ENCODE peak calls at places on chromosomes 12 and 14, in eight cellular contexts. One of them, this sample, is unnamed.
A peak's percentile ranks its signal among the peaks of the same experiment; 100 is the strongest.

GRCh38 chr14:93527076-93527692 is 96.4 kb downstream of the UNC79 start:
- DNase-seq in fibroblast of lung: no peak
- DNase-seq in fibroblast of villous mesenchyme: peak; percentile 0
- DNase-seq in ovary: no peak
- DNase-seq in H1: no peak
- DNase-seq in psoas muscle: no peak
- DNase-seq in transverse colon: no peak
- DNase-seq in AG04450: no peak
- DNase-seq in this sample: peak; percentile 15

GRCh38 chr12:46477541-46477940 is 105.0 kb upstream of the SLC38A2 start:
- DNase-seq in fibroblast of lung: no peak
- DNase-seq in H1: no peak
- DNase-seq in psoas muscle: no peak
- DNase-seq in AG04450: no peak
- DNase-seq in fibroblast of villous mesenchyme: no peak
- DNase-seq in ovary: no peak
- DNase-seq in transverse colon: no peak
- DNase-seq in this sample: no peak

GRCh38 chr12:109814600-109814999 is 18.6 kb downstream of the TRPV4 start:
- DNase-seq in H1: no peak
- DNase-seq in fibroblast of lung: no peak
- DNase-seq in fibroblast of villous mesenchyme: no peak
- DNase-seq in ovary: no peak
- DNase-seq in transverse colon: no peak
- DNase-seq in psoas muscle: no peak
- DNase-seq in AG04450: no peak
- DNase-seq in this sample: no peak

GRCh38 chr12:32983968-32984367 is 87.4 kb upstream of the PKP2 start:
- DNase-seq in AG04450: no peak
- DNase-seq in fibroblast of lung: no peak
- DNase-seq in ovary: no peak
- DNase-seq in psoas muscle: no peak
- DNase-seq in transverse colon: no peak
- DNase-seq in H1: peak; percentile 17
- DNase-seq in fibroblast of villous mesenchyme: no peak
- DNase-seq in this sample: no peak

GRCh38 chr12:92844147-92844763 is 84.8 kb downstream of the EEA1 start:
- DNase-seq in psoas muscle: no peak
- DNase-seq in fibroblast of lung: peak; percentile 83
- DNase-seq in fibroblast of villous mesenchyme: peak; percentile 59
- DNase-seq in H1: no peak
- DNase-seq in ovary: no peak
- DNase-seq in AG04450: no peak
- DNase-seq in transverse colon: no peak
- DNase-seq in this sample: peak; percentile 29

GRCh38 chr12:68963456-68963859 is 30.5 kb upstream of the CPM start:
- DNase-seq in psoas muscle: no peak
- DNase-seq in H1: no peak
- DNase-seq in transverse colon: no peak
- DNase-seq in ovary: no peak
- DNase-seq in fibroblast of lung: no peak
- DNase-seq in AG04450: no peak
- DNase-seq in fibroblast of villous mesenchyme: no peak
- DNase-seq in this sample: no peak

GRCh38 chr12:75889214-75889613 is 142.4 kb downstream of the PHLDA1 start:
- DNase-seq in AG04450: no peak
- DNase-seq in transverse colon: no peak
- DNase-seq in fibroblast of lung: no peak
- DNase-seq in H1: no peak
- DNase-seq in ovary: no peak
- DNase-seq in fibroblast of villous mesenchyme: no peak
- DNase-seq in psoas muscle: no peak
- DNase-seq in this sample: no peak

GRCh38 chr14:77979666-77980351 is 179.9 kb downstream of the ADCK1 start:
- DNase-seq in H1: no peak
- DNase-seq in fibroblast of lung: no peak
- DNase-seq in AG04450: no peak
- DNase-seq in ovary: no peak
- DNase-seq in psoas muscle: no peak
- DNase-seq in transverse colon: no peak
- DNase-seq in fibroblast of villous mesenchyme: no peak
- DNase-seq in this sample: peak; percentile 50

GRCh38 chr12:10235761-10236631 is 23.3 kb downstream of the GABARAPL1 start:
- DNase-seq in transverse colon: no peak
- DNase-seq in psoas muscle: no peak
- DNase-seq in fibroblast of lung: peak; percentile 54
- DNase-seq in fibroblast of villous mesenchyme: peak; percentile 59
- DNase-seq in AG04450: no peak
- DNase-seq in ovary: peak; percentile 52
- DNase-seq in H1: no peak
- DNase-seq in this sample: peak; percentile 41

GRCh38 chr12:19783547-19784444 is 344.5 kb downstream of the AEBP2 start:
- DNase-seq in fibroblast of villous mesenchyme: no peak
- DNase-seq in transverse colon: no peak
- DNase-seq in psoas muscle: no peak
- DNase-seq in H1: no peak
- DNase-seq in fibroblast of lung: no peak
- DNase-seq in AG04450: no peak
- DNase-seq in ovary: no peak
- DNase-seq in this sample: no peak
- H3K4me3 ChIP-seq in fibroblast of villous mesenchyme: no peak overlapping the region
- H3K4me3 ChIP-seq in transverse colon: peak overlapping the region; percentile 20
- H3K4me3 ChIP-seq in psoas muscle: no peak overlapping the region
- H3K4me3 ChIP-seq in H1: no peak overlapping the region
- H3K4me3 ChIP-seq in fibroblast of lung: no peak overlapping the region
- H3K4me3 ChIP-seq in AG04450: no peak overlapping the region
- H3K4me3 ChIP-seq in ovary: no peak overlapping the region
- H3K4me3 ChIP-seq in this sample: no peak overlapping the region

GRCh38 chr14:29273513-29273912 is 506.9 kb downstream of the FOXG1 start:
- DNase-seq in AG04450: no peak
- DNase-seq in ovary: no peak
- DNase-seq in H1: no peak
- DNase-seq in transverse colon: no peak
- DNase-seq in psoas muscle: no peak
- DNase-seq in fibroblast of villous mesenchyme: no peak
- DNase-seq in fibroblast of lung: no peak
- DNase-seq in this sample: no peak
- TF ChIP-seq CTCF in AG04450: no peak
- TF ChIP-seq CTCF in ovary: no peak
- TF ChIP-seq CTCF in H1: peak; percentile 32
- TF ChIP-seq CTCF in transverse colon: no peak
- TF ChIP-seq CTCF in psoas muscle: no peak
- TF ChIP-seq CTCF in fibroblast of villous mesenchyme: no peak
- TF ChIP-seq CTCF in fibroblast of lung: no peak
- TF ChIP-seq CTCF in this sample: no peak

DNA sequence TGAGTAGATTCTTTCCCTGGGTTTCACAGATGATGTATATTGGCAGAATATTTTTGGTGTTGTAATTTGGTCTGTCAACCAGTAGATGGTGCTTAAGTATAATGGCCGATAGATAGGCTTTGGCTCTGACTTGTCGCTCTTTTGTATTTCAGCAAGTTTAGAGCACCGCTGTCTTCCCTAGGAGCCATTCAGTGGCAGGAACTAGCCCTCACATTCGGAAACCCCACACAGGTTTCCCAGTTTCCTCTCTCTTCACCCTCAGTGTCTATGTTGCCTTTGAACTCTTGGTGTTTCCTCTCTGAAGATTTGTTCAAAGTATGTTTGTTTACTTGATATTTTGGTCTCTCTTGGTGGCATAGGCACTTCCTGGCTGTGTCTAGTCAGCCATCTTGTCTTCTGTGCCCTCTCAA is 102.2 kb downstream of the GPHN start:
- DNase-seq in ovary: no peak
- DNase-seq in fibroblast of villous mesenchyme: no peak
- DNase-seq in psoas muscle: no peak
- DNase-seq in H1: peak; percentile 3
- DNase-seq in fibroblast of lung: peak; percentile 30
- DNase-seq in transverse colon: no peak
- DNase-seq in AG04450: no peak
- DNase-seq in this sample: no peak
- H3K4me3 ChIP-seq in ovary: no peak overlapping the region
- H3K4me3 ChIP-seq in fibroblast of villous mesenchyme: no peak overlapping the region
- H3K4me3 ChIP-seq in psoas muscle: no peak overlapping the region
- H3K4me3 ChIP-seq in H1: no peak overlapping the region
- H3K4me3 ChIP-seq in fibroblast of lung: no peak overlapping the region
- H3K4me3 ChIP-seq in transverse colon: no peak overlapping the region
- H3K4me3 ChIP-seq in AG04450: no peak overlapping the region
- H3K4me3 ChIP-seq in this sample: no peak overlapping the region

GRCh38 chr12:108237272-108237671 is 101.8 kb downstream of the CMKLR1 start:
- DNase-seq in transverse colon: no peak
- DNase-seq in psoas muscle: no peak
- DNase-seq in ovary: no peak
- DNase-seq in fibroblast of lung: no peak
- DNase-seq in H1: no peak
- DNase-seq in fibroblast of villous mesenchyme: no peak
- DNase-seq in AG04450: no peak
- DNase-seq in this sample: no peak
- TF ChIP-seq CTCF in transverse colon: no peak
- TF ChIP-seq CTCF in psoas muscle: no peak
- TF ChIP-seq CTCF in ovary: no peak
- TF ChIP-seq CTCF in fibroblast of lung: no peak
- TF ChIP-seq CTCF in H1: peak; percentile 74
- TF ChIP-seq CTCF in fibroblast of villous mesenchyme: peak; percentile 21
- TF ChIP-seq CTCF in AG04450: peak; percentile 13
- TF ChIP-seq CTCF in this sample: peak; percentile 13

This sample was measured in AG10803.